ENCODE peak calls at places on chromosomes 2 and 18, in four cellular contexts. B is K562, L is HepG2, W is GM12878. Q is an unnamed sample.

GRCh38 chr2:173914055-173914922 is 50.9 kb downstream of the SP3 start:
- DNase-seq in W (no peak), L (no peak), B (no peak), Q (no peak)

GRCh38 chr2:225002039-225002655 is 40.1 kb downstream of the DOCK10 start:
- DNase-seq in W (peak; percentile 60), B (peak; percentile 5), L (peak; percentile 54), Q (peak; percentile 50)

GRCh38 chr2:136216073-136216472 is 98.1 kb upstream of the CXCR4 start:
- DNase-seq in L (no peak), B (no peak), W (no peak), Q (no peak)

GRCh38 chr2:36492216-36492945 is 105.6 kb downstream of the FEZ2 start:
- DNase-seq in L (no peak), B (no peak), W (no peak), Q (no peak)

GRCh38 chr2:8222979-8223730 is 458.7 kb upstream of the ID2 start:
- DNase-seq in B (no peak), L (no peak), W (no peak), Q (no peak)

GRCh38 chr2:215620528-215620927 is 184.7 kb upstream of the FN1 start:
- DNase-seq in B (no peak), L (no peak), W (no peak), Q (no peak)

GRCh38 chr2:135257383-135258090 is 205.4 kb downstream of the RAB3GAP1 start:
- DNase-seq in B (no peak), L (no peak), W (no peak), Q (no peak)

GRCh38 chr2:151905963-151906632 is 77.9 kb upstream of the ARL5A start:
- DNase-seq in B (no peak), L (no peak), W (peak; percentile 20), Q (no peak)

GRCh38 chr2:128791983-128792315 is 473.3 kb upstream of the HS6ST1 start:
- DNase-seq in B (no peak), W (no peak), L (no peak), Q (no peak)

GRCh38 chr2:33022989-33023731 is 76.4 kb downstream of the LTBP1 start:
- DNase-seq in L (peak; percentile 63), B (peak; percentile 63), W (no peak), Q (no peak)

GRCh38 chr2:54479422-54479821 is 23.3 kb downstream of the SPTBN1 start:
- DNase-seq in L (no peak), B (peak; percentile 28), W (no peak), Q (no peak)

GRCh38 chr18:24015897-24016631 is 1.5 kb downstream of the TTC39C start:
- DNase-seq in W (no peak), L (no peak), B (no peak), Q (no peak)

GRCh38 chr18:76493213-76494107 is 1.6 kb downstream of the ZNF516 start:
- DNase-seq in W (no peak), B (peak; percentile 40), L (peak; percentile 82), Q (no peak)

GRCh38 chr2:193608451-193608850 is 1413.7 kb upstream of the TMEFF2 start:
- DNase-seq in L (no peak), B (no peak), W (no peak), Q (no peak)

GRCh38 chr2:85804583-85804982 is 50.8 kb downstream of the ATOH8 start:
- DNase-seq in W (no peak), B (peak; percentile 70), L (no peak), Q (peak; percentile 67)

GRCh38 chr2:232563580-232563979 is 13.1 kb downstream of the EIF4E2 start:
- DNase-seq in W (no peak), L (no peak), B (no peak), Q (no peak)

GRCh38 chr2:223529676-223530075 is 72.5 kb downstream of the SCG2 start:
- DNase-seq in W (no peak), B (no peak), L (no peak), Q (no peak)

GRCh38 chr2:118202707-118203303 is 114.5 kb downstream of the INSIG2 start:
- DNase-seq in L (peak; percentile 54), W (no peak), B (peak; percentile 47), Q (peak; percentile 72)

GRCh38 chr2:168155680-168156079 is 91.7 kb downstream of the STK39 start:
- DNase-seq in L (no peak), W (no peak), B (no peak), Q (no peak)

GRCh38 chr2:30355306-30355705 is 91.7 kb upstream of the LCLAT1 start:
- DNase-seq in L (no peak), W (no peak), B (no peak), Q (no peak)

GRCh38 chr18:27363918-27364317 is 178.8 kb upstream of the CHST9 start:
- DNase-seq in W (no peak), B (no peak), L (peak; percentile 10), Q (peak; percentile 22)

GRCh38 chr2:98458207-98458606 is 13.5 kb downstream of the INPP4A start:
- DNase-seq in B (no peak), L (no peak), W (no peak), Q (no peak)
- TF ChIP-seq FOXK2 in B (no peak), L (no peak), W (no peak), Q (no peak)

GRCh38 chr18:36580266-36580665 is 248.5 kb downstream of the TPGS2 start:
- DNase-seq in B (no peak), W (no peak), L (no peak), Q (no peak)

GRCh38 chr18:36579311-36579710 is 249.5 kb downstream of the TPGS2 start:
- DNase-seq in B (no peak), L (no peak), W (no peak), Q (no peak)

GRCh38 chr18:36580874-36581750 is 247.7 kb downstream of the TPGS2 start:
- DNase-seq in L (no peak), W (no peak), B (no peak), Q (no peak)

GRCh38 chr18:36578871-36579270 is 249.9 kb downstream of the TPGS2 start:
- DNase-seq in L (no peak), W (no peak), B (no peak), Q (no peak)

DNA sequence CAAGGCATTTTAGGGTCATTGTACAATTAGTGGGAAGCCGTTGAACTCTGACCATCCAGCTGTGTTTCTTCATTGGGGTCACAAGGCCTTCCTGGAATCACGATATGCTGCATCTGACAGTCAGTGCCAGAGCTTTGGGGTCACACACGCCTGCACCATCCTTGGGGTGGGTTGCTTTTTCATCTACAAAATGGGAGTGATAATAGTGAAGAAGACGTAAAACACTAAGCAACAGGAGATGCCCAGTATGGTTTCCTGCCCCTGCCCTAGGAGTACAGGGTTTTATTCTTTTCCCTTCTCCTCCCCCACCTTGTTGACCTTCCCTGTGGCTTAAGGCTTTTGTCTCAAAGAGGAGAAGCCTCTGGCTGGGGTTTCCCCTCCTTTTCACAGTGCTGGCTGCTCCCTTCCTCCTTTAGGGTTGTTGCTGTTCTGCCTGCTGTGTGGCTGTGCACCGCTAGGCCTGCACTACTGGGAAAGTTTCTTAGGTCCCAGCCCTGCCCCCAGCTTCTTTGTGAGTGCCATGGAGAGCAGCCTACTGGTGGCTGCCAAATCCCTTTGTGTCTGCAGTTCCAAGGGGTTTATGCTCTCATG is 245.6 kb downstream of the TPGS2 start:
- DNase-seq in B (no peak), L (no peak), W (peak; percentile 17), Q (no peak)
- TF ChIP-seq FOXK2 in B (no peak), L (no peak), W (no peak), Q (no peak)

GRCh38 chr2:56749152-56749752 is 565.5 kb downstream of the CCDC85A start:
- DNase-seq in B (no peak), W (no peak), L (peak; percentile 18), Q (peak; percentile 19)
- TF ChIP-seq FOXK2 in B (no peak), W (no peak), L (no peak), Q (no peak)

GRCh38 chr2:142038826-142039225 is 92.0 kb downstream of the LRP1B start:
- DNase-seq in W (no peak), L (no peak), B (no peak), Q (no peak)

GRCh38 chr2:142033393-142033792 is 97.4 kb downstream of the LRP1B start:
- DNase-seq in L (no peak), B (no peak), W (no peak), Q (no peak)

GRCh38 chr2:142040554-142040953 is 90.3 kb downstream of the LRP1B start:
- DNase-seq in B (no peak), W (no peak), L (no peak), Q (no peak)

GRCh38 chr2:142037744-142038143 is 93.1 kb downstream of the LRP1B start:
- DNase-seq in W (no peak), L (no peak), B (no peak), Q (peak; percentile 9)

DNA sequence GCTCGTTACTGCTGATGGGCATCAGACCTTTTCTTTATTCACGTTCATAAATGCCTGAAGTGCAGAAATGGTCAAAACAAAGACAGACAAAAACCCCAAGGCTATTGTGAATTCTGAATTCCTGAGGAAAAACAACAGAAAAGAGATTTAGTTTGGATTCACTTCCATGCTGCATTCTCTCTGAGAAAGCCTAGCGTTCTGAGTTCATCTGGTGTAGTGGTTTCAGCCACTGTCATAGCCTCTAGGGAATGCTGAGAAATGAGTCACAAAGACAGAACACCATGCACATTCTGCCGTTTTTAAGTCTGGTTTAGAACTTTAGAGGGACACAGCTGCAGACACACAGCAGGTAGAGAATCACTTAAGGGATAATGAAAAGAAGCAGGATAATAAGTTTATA is 93.8 kb downstream of the LRP1B start:
- DNase-seq in B (no peak), W (no peak), L (no peak), Q (peak; percentile 6)
- TF ChIP-seq FOXK2 in B (no peak), W (no peak), L (no peak), Q (no peak)

GRCh38 chr18:61929881-61930640 is 37.3 kb upstream of the RNF152 start:
- DNase-seq in L (no peak), B (no peak), W (no peak), Q (no peak)
- TF ChIP-seq FOXK2 in L (no peak), B (no peak), W (no peak), Q (no peak)

DNA sequence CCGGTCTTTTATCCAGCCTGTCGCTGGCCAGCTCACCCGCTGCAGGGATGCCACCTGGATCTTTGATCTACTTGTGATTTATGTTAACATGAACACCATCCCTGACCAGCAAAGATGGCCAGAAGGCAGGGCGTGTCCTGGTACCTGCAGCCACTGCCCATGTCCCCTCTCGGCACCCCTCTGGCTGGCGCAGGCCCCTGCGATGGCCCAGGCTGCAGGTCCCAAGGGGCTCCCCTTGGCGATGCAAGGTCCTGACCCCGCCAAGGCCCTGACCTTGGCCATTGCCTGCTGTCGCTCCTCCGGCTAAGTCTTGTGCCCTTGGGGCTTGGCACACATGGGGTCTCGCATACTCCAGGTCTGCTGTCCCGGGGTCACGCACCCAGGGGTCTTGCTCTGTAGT is 214.9 kb downstream of the TWIST2 start:
- DNase-seq in L (no peak), W (no peak), B (no peak), Q (no peak)
- TF ChIP-seq FOXK2 in L (no peak), W (no peak), B (no peak), Q (no peak)

DNA sequence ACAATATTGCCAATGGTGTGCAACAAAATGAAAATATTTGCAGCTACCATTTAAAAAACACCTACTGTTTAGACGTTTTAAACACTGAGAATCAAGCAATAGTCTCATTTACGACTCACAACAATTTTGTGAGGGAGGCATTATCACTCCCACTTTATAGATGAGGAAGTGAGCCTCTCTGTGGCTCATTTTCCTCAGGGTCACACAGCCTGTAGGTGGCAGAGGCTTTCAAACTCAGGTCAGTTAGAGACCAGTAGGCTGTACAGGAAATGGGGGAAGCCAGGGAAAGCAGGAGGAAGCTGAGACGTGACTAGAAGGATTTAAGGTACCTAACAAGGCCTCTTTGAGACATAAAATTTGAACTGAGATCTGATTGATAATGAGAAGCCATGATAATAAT is 95.0 kb upstream of the ZNF521 start:
- DNase-seq in L (no peak), B (no peak), W (no peak), Q (no peak)
- TF ChIP-seq FOXK2 in L (no peak), B (no peak), W (no peak), Q (no peak)

Q was measured in HEK293T.